ENCODE peak calls at places on chromosomes 4 and X, in five cellular contexts. F is AG04450, B is spleen, X is SJSA1, N is left lung. O is an unnamed sample.

GRCh38 chr4:7295201-7295916 is 103.0 kb downstream of the SORCS2 start:
- DNase-seq in N (peak), X (no peak), B (no peak), F (no peak), O (no peak)

GRCh38 chrX:3181846-3182245 is 140.6 kb downstream of the ARSF start:
- DNase-seq in X (no peak), N (no peak), F (no peak), B (no peak), O (no peak)

GRCh38 chr4:113499696-113500095 is 261.8 kb downstream of the CAMK2D start:
- DNase-seq in B (no peak), N (no peak), F (peak), X (peak), O (no peak)

GRCh38 chrX:33465137-33465536 is 253.8 kb upstream of the DMD start:
- DNase-seq in N (no peak), B (no peak), X (no peak), F (no peak), O (no peak)

GRCh38 chr4:102104278-102104677 is 241.0 kb downstream of the SLC39A8 start:
- DNase-seq in N (no peak), B (no peak), F (no peak), X (no peak), O (no peak)

GRCh38 chrX:5399403-5399802 is 829.3 kb downstream of the NLGN4X start:
- DNase-seq in B (no peak), F (no peak), X (no peak), N (no peak), O (no peak)

GRCh38 chrX:11739796-11740195 is 18.2 kb upstream of the MSL3 start:
- DNase-seq in F (no peak), B (no peak), N (no peak), X (no peak), O (no peak)

GRCh38 chr4:7771056-7771455 is 168.6 kb downstream of the AFAP1 start:
- DNase-seq in X (no peak), F (no peak), B (peak), N (no peak), O (no peak)

GRCh38 chr4:9980898-9981297 is 40.4 kb downstream of the SLC2A9 start:
- DNase-seq in N (no peak), B (no peak), F (no peak), X (no peak), O (no peak)

GRCh38 chr4:67198757-67199156 is 346.5 kb downstream of the CENPC start:
- DNase-seq in N (no peak), B (no peak), X (peak), F (no peak), O (peak)

GRCh38 chrX:38215141-38215540 is 5.5 kb downstream of the SRPX start:
- DNase-seq in B (no peak), F (no peak), N (no peak), X (peak), O (no peak)

GRCh38 chr4:84503495-84504437 is 4.7 kb upstream of the NKX6-1 start:
- DNase-seq in F (peak), X (peak), B (no peak), N (no peak), O (peak)

GRCh38 chrX:125205084-125205917 is 114.4 kb upstream of the TEX13C start:
- DNase-seq in B (peak), F (no peak), N (peak), X (no peak), O (no peak)

GRCh38 chrX:3403748-3404147 is 57.3 kb upstream of the MXRA5 start:
- DNase-seq in X (no peak), N (no peak), B (no peak), F (no peak), O (no peak)

GRCh38 chr4:116374815-116375214 is 710.6 kb downstream of the TRAM1L1 start:
- DNase-seq in X (no peak), F (no peak), B (no peak), N (no peak), O (no peak)

GRCh38 chr4:188002751-188003150 is 7.2 kb downstream of the ZFP42 start:
- DNase-seq in B (no peak), N (no peak), F (no peak), X (no peak), O (no peak)

GRCh38 chrX:134512566-134512965 is 52.6 kb downstream of the HPRT1 start:
- DNase-seq in N (no peak), F (peak), X (peak), B (no peak), O (no peak)

GRCh38 chrX:44698328-44698727 is 145.5 kb upstream of the DUSP21 start:
- DNase-seq in B (no peak), F (no peak), N (no peak), X (no peak), O (no peak)

GRCh38 chrX:105695451-105695850 is 126.9 kb upstream of the NRK start:
- DNase-seq in N (no peak), F (no peak), X (peak), B (no peak), O (no peak)

GRCh38 chrX:24733111-24733510 is 39.4 kb downstream of the POLA1 start:
- DNase-seq in B (no peak), X (no peak), F (no peak), N (no peak), O (no peak)

GRCh38 chrX:106874075-106874474 is 29.1 kb downstream of the RIPPLY1 start:
- DNase-seq in F (no peak), X (peak), N (no peak), B (no peak), O (peak)

GRCh38 chr4:16524911-16525574 is 298.8 kb upstream of the TAPT1 start:
- DNase-seq in F (peak), N (no peak), B (no peak), X (no peak), O (no peak)

DNA sequence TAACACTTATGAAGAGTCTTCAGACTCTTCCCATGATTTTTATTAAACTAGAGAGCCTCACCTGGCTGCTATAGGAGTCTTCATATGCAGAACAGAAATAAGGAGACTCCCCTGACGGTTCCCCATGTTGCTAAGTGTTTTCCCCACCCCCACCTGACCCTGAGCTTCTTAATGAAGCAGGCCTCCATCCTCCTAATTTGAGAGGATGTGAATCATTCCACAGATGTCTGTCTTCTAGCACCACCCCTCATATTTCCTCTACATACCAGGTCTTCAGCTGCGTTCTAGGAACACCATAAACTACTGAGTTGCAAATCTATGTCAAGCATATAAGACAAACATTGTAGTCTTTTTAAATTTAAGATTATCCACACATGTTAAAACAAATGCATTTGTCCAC is 36.9 kb downstream of the RP2 start:
- DNase-seq in F (no peak), B (no peak), N (no peak), X (no peak), O (no peak)
- H3K4me3 ChIP-seq in F (no peak), B (no peak), N (no peak), X (no peak), O (no peak)

GRCh38 chr4:73612032-73612431 is 8.2 kb downstream of the RASSF6 start:
- DNase-seq in N (no peak), F (no peak), X (no peak), B (no peak), O (no peak)

GRCh38 chr4:73615613-73616012 is 4.6 kb downstream of the RASSF6 start:
- DNase-seq in B (no peak), F (no peak), X (no peak), N (no peak), O (no peak)

GRCh38 chr4:73614468-73614867 is 5.8 kb downstream of the RASSF6 start:
- DNase-seq in N (no peak), F (no peak), X (no peak), B (no peak), O (no peak)

GRCh38 chr4:73609688-73610087 is 10.5 kb downstream of the RASSF6 start:
- DNase-seq in N (no peak), B (no peak), F (peak), X (peak), O (no peak)

DNA sequence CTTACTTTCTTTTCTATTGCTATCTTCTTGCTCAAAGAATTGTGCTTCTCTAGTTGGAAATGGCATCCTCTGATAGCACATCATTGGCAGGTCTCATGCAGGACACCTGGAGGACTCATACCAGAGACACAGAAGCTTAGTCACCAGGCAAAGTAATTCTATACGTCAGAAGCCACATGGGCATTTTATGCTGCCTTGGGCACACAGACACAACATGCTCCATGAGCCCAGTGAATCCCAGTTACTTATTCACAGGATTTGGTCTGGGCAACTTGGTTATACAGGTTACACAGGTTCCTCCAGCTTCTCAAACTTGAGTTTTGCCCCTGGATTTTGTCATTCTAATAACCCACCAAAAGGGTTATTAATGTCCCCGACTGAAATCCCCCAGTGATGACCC is 7.1 kb downstream of the RASSF6 start:
- DNase-seq in N (no peak), X (no peak), F (no peak), B (no peak), O (no peak)
- H3K4me3 ChIP-seq in N (no peak), X (no peak), F (no peak), B (no peak), O (no peak)

DNA sequence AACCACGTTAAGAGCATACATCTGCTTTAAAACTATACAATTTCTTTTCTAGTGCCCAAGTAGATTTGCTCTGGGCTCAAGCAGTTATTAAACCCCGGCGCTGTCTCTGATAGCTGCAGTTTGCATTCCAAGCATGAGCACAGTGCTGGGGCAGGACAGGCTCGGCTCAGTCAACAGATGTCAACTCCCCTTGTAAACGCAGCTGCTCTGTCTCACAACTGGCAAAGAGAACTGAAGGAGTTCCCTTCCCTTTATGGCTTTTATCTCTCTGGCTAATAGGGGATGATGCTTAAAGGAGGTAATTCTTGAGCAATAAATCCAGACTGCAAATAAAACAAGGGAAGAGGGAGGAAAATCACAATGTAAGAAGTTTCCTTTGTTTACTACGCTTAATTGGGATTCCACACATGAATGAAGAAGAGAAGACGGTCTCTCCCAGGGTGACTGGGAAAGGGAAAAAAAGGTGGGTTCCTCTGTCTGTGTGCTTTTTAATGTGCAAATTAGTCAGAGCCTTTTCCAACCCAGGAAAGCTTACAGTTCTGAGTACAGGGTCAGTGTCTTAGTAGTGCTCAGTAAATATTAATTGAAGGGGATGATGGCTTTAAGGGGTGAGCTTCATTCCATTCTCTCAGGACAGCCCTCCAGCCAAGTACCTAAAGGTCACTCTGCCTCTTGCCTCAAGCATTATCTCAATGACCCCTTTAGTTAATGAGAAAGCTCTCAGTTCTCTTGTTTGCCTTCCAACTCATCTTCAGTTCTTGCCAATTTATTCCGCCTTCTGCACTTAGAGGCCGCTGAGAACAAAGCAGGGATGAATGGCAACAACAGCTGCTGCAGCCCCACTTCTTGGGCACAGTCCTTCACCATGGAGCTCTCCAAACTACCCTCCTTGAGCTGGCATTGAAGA is 155.7 kb upstream of the JADE1 start:
- DNase-seq in F (peak), B (no peak), X (no peak), N (no peak), O (no peak)
- H3K4me3 ChIP-seq in F (no peak), B (no peak), X (no peak), N (no peak), O (no peak)

GRCh38 chrX:122565952-122566351 is 618.1 kb upstream of the GRIA3 start:
- DNase-seq in B (no peak), N (no peak), F (peak), X (peak), O (no peak)

GRCh38 chrX:122572461-122572860 is 611.6 kb upstream of the GRIA3 start:
- DNase-seq in B (no peak), N (no peak), F (no peak), X (no peak), O (no peak)

DNA sequence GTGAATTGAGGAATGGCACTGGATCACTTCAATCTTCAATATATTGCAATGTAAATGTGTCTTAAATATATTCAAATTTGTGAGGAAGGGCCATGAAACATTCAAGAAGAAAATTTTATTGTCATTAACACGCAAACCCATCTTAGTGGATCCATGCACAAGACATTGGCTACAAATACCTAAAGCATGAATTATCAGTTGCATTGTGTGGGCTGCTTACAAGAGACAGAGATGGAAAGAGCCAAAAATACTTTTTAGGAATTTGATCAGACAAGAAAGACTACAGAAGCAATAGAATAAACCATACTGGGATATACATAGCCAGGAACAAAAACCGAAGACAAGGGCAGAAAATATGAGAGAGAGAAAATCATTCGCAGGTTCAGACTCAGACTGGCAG is 616.2 kb upstream of the GRIA3 start:
- DNase-seq in B (no peak), X (no peak), N (no peak), F (no peak), O (no peak)
- H3K4me3 ChIP-seq in B (no peak), X (no peak), N (no peak), F (no peak), O (no peak)

GRCh38 chrX:23631136-23631535 is 36.2 kb upstream of the PRDX4 start:
- DNase-seq in X (no peak), F (no peak), B (no peak), N (no peak), O (no peak)
- H3K4me3 ChIP-seq in X (no peak), F (no peak), B (no peak), N (no peak), O (no peak)

DNA sequence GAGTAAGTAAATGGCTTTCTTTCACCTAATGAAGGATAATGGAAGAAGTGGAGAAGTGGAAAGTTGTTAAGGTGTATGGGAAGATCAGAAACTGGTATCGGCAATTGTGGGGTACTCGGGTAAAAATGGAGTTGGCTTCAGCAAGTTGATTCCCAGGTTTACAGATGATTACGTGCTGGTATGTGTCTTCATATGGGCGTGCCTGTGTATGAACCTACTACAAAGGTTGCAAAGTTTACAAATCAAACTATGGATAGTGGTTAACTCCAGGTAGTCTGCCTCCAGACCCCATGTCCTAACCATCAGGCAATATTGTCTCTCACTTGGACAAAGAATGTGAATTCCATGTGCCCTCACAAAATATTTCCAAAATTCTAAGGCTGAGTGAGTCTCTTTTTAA is 778 bp downstream of the TLR3 start:
- DNase-seq in N (no peak), X (no peak), B (no peak), F (no peak), O (no peak)
- H3K4me3 ChIP-seq in N (peak), X (no peak), B (no peak), F (no peak), O (no peak)

GRCh38 chr4:95547708-95548471 is 883 bp downstream of the UNC5C start:
- DNase-seq in F (no peak), N (no peak), X (no peak), B (no peak), O (no peak)
- H3K4me3 ChIP-seq in F (peak), N (peak), X (no peak), B (peak), O (no peak)